ENCODE peak calls at places on chromosomes 1 and 21, in six cellular contexts. G, Z, C, J, X and N are unnamed samples.
A peak's percentile ranks its signal among the peaks of the same experiment; 100 is the strongest.

GRCh38 chr1:171800342-171800741 is 18.9 kb downstream of the METTL13 start:
- DNase-seq in J (no peak), Z (no peak), C (no peak), X (no peak), G (no peak), N (no peak)

GRCh38 chr21:45282283-45283018 is 5.2 kb downstream of the POFUT2 start:
- DNase-seq in X (no peak), J (no peak), Z (no peak), G (no peak), C (no peak), N (no peak)

GRCh38 chr1:100494393-100495084 is 43.4 kb upstream of the GPR88 start:
- DNase-seq in X (no peak), C (no peak), Z (peak; percentile 48), J (no peak), G (no peak), N (no peak)

GRCh38 chr1:1187938-1188337 is 14.3 kb downstream of the TTLL10 start:
- DNase-seq in Z (no peak), J (no peak), X (no peak), G (no peak), C (no peak), N (no peak)

GRCh38 chr1:54826226-54826816 is 25.2 kb upstream of the TTC22 start:
- DNase-seq in Z (no peak), X (no peak), C (no peak), J (no peak), G (no peak), N (no peak)

GRCh38 chr21:28893687-28894086 is 99.0 kb downstream of the LTN1 start:
- DNase-seq in Z (no peak), G (no peak), J (no peak), C (no peak), X (no peak), N (no peak)

GRCh38 chr1:5908461-5909375 is 83.5 kb downstream of the NPHP4 start:
- DNase-seq in X (no peak), G (no peak), J (no peak), C (no peak), Z (no peak), N (no peak)

GRCh38 chr1:160626560-160627342 is 20.1 kb downstream of the SLAMF1 start:
- DNase-seq in G (no peak), X (no peak), Z (no peak), C (no peak), J (no peak), N (no peak)

GRCh38 chr1:37831109-37831508 is 23.1 kb upstream of the YRDC start:
- DNase-seq in J (no peak), X (no peak), Z (no peak), C (no peak), G (no peak), N (no peak)

GRCh38 chr1:46576564-46576963 is 25.1 kb upstream of the KNCN start:
- DNase-seq in J (no peak), G (no peak), X (no peak), Z (no peak), C (no peak), N (no peak)

GRCh38 chr1:230171337-230172015 is 104.4 kb downstream of the GALNT2 start:
- DNase-seq in X (no peak), J (no peak), G (peak; percentile 45), C (no peak), Z (no peak), N (no peak)

GRCh38 chr21:36718951-36719501 is 20.1 kb downstream of the SIM2 start:
- DNase-seq in G (no peak), Z (peak; percentile 36), J (no peak), C (no peak), X (no peak), N (no peak)

GRCh38 chr1:168774241-168774640 is 45.2 kb upstream of the DPT start:
- DNase-seq in Z (no peak), G (no peak), J (no peak), C (peak; percentile 20), X (no peak), N (no peak)

GRCh38 chr1:165699577-165699976 is 1.2 kb upstream of the ALDH9A1 start:
- DNase-seq in Z (no peak), C (no peak), G (no peak), X (no peak), J (no peak), N (no peak)

GRCh38 chr21:42496839-42497202 is 797 bp upstream of the RSPH1 start:
- DNase-seq in Z (no peak), G (no peak), C (peak; percentile 37), X (no peak), J (no peak), N (peak; percentile 10)

GRCh38 chr1:236394016-236394481 is at the start of gene EDARADD:
- DNase-seq in J (no peak), C (no peak), G (no peak), Z (peak; percentile 75), X (no peak), N (no peak)

GRCh38 chr1:155251566-155251965 is 3.7 kb downstream of the ENTREP3 start:
- DNase-seq in J (no peak), X (no peak), Z (no peak), G (no peak), C (no peak), N (no peak)

GRCh38 chr1:227059076-227059475 is 119.0 kb downstream of the COQ8A start:
- DNase-seq in Z (no peak), J (no peak), C (no peak), X (no peak), G (no peak), N (no peak)

GRCh38 chr1:116842654-116843053 is 67.1 kb upstream of the PTGFRN start:
- DNase-seq in J (no peak), Z (no peak), G (no peak), C (peak; percentile 53), X (no peak), N (no peak)
- TF ChIP-seq CTCF in J (no peak), Z (peak; percentile 50), G (peak; percentile 9), C (peak; percentile 22), X (no peak), N (no peak)

GRCh38 chr21:34513109-34513675 is 1.2 kb upstream of the KCNE1 start:
- DNase-seq in G (no peak), C (no peak), Z (no peak), J (no peak), X (no peak), N (no peak)

GRCh38 chr21:34510148-34511142 is 1.6 kb downstream of the KCNE1 start:
- DNase-seq in X (no peak), C (peak; percentile 86), G (no peak), Z (peak; percentile 39), J (no peak), N (peak; percentile 82)

GRCh38 chr21:34511154-34511553 is 856 bp downstream of the KCNE1 start:
- DNase-seq in X (no peak), G (no peak), Z (peak; percentile 47), J (no peak), C (no peak), N (no peak)

GRCh38 chr21:34511787-34512451 is at the start of gene KCNE1:
- DNase-seq in X (no peak), C (no peak), G (no peak), Z (no peak), J (no peak), N (no peak)

GRCh38 chr21:34509151-34509550 is 2.9 kb downstream of the KCNE1 start:
- DNase-seq in G (no peak), C (no peak), Z (no peak), X (no peak), J (no peak), N (peak; percentile 20)
- TF ChIP-seq CTCF in G (peak; percentile 15), C (peak; percentile 11), Z (peak; percentile 39), X (no peak), J (peak; percentile 48), N (no peak)

DNA sequence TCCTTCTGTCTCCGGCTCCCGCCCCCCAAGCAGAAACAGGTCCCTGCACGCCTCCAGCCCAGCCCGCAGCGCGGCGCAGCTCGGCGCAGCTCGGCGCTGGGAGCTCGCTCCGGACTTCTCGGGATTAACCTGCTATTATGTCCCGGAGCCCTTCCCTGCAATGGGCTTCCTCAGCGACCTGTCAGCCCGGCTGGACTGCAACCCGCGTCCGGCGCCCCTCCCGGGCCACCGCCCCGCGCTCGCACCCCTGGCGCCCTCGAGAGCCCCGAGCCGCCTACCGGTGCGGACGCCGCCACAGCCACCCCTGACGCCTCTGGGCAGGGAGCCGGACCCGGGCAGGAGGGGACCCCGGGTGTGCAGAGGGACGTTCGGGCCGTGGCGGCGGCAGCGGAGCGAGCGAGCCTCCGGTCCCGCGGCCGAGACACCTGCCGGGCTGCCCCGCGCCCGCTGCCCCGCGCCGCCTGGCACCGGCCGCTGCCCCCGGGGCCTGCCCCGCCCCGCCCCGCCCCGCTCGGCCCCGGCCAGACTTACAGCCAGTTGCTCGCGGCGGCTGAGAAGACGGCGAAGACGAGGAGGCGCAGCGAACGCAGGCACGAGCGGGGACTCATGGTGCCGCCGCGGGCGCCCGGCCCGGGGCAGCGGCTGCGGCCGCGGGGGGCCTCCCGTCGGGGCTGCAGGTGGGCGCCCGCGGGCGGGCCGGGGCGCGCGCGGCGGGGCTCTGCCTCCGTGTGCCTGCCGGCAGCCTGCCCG is 407 bp downstream of the WNT4 start:
- DNase-seq in C (peak; percentile 53), X (no peak), G (no peak), J (no peak), Z (peak; percentile 45), N (peak; percentile 18)
- TF ChIP-seq CTCF in C (no peak), X (no peak), G (no peak), J (no peak), Z (no peak), N (no peak)

DNA sequence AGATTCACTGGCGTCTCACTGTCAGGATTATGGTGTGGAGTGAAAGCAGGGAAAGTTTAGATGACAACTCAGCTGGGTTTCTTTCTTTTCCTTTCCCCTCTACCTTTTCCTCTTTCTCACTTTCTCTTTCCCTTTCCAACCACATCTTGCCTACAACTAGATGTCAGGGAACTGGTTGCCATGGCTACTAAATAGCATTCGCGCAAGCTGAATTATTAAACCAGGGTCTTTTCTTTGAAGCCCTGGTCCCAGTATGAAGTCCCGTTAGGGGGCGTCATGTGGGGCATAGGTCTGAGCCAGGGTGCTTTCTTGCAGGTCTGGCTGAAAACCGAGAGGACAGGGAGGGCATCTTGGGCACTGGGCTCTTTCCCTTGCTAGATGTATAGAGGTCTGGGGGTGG is 168.4 kb upstream of the CACNA1E start:
- DNase-seq in X (no peak), G (no peak), J (no peak), C (no peak), Z (no peak), N (no peak)
- TF ChIP-seq CTCF in X (no peak), G (no peak), J (no peak), C (no peak), Z (no peak), N (no peak)

DNA sequence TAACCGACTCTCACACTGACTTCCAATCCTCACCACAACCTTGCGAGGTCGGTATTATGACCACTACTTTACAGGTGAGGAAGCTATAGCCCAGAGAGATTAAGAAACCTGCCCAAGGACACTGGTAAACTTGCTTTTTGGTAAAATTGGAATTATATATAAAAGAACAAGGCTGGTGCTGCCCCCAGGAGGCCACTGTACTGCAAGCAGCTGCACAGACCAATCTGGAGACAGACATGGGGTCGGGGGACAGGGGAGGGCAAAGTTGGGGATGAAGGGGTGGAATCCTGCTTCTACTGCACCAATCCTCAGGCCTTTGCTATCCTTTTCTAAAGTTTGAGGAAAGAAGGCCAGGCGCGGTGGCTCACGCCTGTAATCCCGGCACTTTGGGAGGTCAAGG is 280.8 kb downstream of the SPATA17 start:
- DNase-seq in G (no peak), Z (no peak), X (no peak), C (no peak), J (no peak), N (peak; percentile 7)
- TF ChIP-seq CTCF in G (peak; percentile 34), Z (peak; percentile 37), X (no peak), C (no peak), J (peak; percentile 28), N (no peak)

GRCh38 chr21:16851054-16851453 is 661.8 kb upstream of the CXADR start:
- DNase-seq in J (no peak), Z (no peak), C (no peak), X (no peak), G (no peak), N (no peak)
- TF ChIP-seq CTCF in J (no peak), Z (no peak), C (no peak), X (no peak), G (no peak), N (no peak)

GRCh38 chr1:31633117-31633516 is 11.6 kb downstream of the PEF1 start:
- DNase-seq in Z (no peak), X (no peak), G (no peak), C (peak; percentile 28), J (no peak), N (peak; percentile 59)
- TF ChIP-seq CTCF in Z (peak; percentile 67), X (no peak), G (peak; percentile 54), C (peak; percentile 49), J (peak; percentile 62), N (peak; percentile 27)